ENCODE peak calls at places on chromosomes 16 and 17, in eight cellular contexts. One of them, this sample, is unnamed.
A peak's percentile ranks its signal among the peaks of the same experiment; 100 is the strongest.

GRCh38 chr17:83068641-83069570 is 10.5 kb upstream of the METRNL start:
- DNase-seq in choroid plexus epithelial cell: no peak
- DNase-seq in left colon: peak; percentile 18
- DNase-seq in HCT116: no peak
- DNase-seq in stromal cell of bone marrow: no peak
- DNase-seq in AG10803: no peak
- DNase-seq in T-helper 1 cell: no peak
- DNase-seq in activated CD8-positive, alpha-beta T cell treated with anti-CD3 and anti-CD28 coated beads, Interleukin-2, amount 10 ng/mL, durations not matched to agents 7 days and 5 days: peak; percentile 41
- DNase-seq in this sample: peak; percentile 5

GRCh38 chr17:1972429-1973160 is 52.5 kb downstream of the RTN4RL1 start:
- DNase-seq in stromal cell of bone marrow: no peak
- DNase-seq in left colon: no peak
- DNase-seq in choroid plexus epithelial cell: peak; percentile 50
- DNase-seq in T-helper 1 cell: no peak
- DNase-seq in AG10803: no peak
- DNase-seq in activated CD8-positive, alpha-beta T cell treated with anti-CD3 and anti-CD28 coated beads, Interleukin-2, amount 10 ng/mL, durations not matched to agents 7 days and 5 days: no peak
- DNase-seq in HCT116: no peak
- DNase-seq in this sample: no peak

GRCh38 chr17:82929676-82930042 is 89.8 kb upstream of the ZNF750 start:
- DNase-seq in stromal cell of bone marrow: no peak
- DNase-seq in T-helper 1 cell: no peak
- DNase-seq in HCT116: no peak
- DNase-seq in AG10803: no peak
- DNase-seq in choroid plexus epithelial cell: no peak
- DNase-seq in activated CD8-positive, alpha-beta T cell treated with anti-CD3 and anti-CD28 coated beads, Interleukin-2, amount 10 ng/mL, durations not matched to agents 7 days and 5 days: no peak
- DNase-seq in left colon: peak; percentile 17
- DNase-seq in this sample: no peak

GRCh38 chr17:5921919-5922318 is 148.3 kb upstream of the WSCD1 start:
- DNase-seq in stromal cell of bone marrow: no peak
- DNase-seq in AG10803: no peak
- DNase-seq in left colon: no peak
- DNase-seq in activated CD8-positive, alpha-beta T cell treated with anti-CD3 and anti-CD28 coated beads, Interleukin-2, amount 10 ng/mL, durations not matched to agents 7 days and 5 days: no peak
- DNase-seq in HCT116: peak; percentile 21
- DNase-seq in choroid plexus epithelial cell: no peak
- DNase-seq in T-helper 1 cell: no peak
- DNase-seq in this sample: no peak

GRCh38 chr16:29892458-29892813 is 6.9 kb downstream of the SEZ6L2 start:
- DNase-seq in stromal cell of bone marrow: no peak
- DNase-seq in AG10803: no peak
- DNase-seq in HCT116: no peak
- DNase-seq in T-helper 1 cell: no peak
- DNase-seq in activated CD8-positive, alpha-beta T cell treated with anti-CD3 and anti-CD28 coated beads, Interleukin-2, amount 10 ng/mL, durations not matched to agents 7 days and 5 days: no peak
- DNase-seq in left colon: no peak
- DNase-seq in choroid plexus epithelial cell: no peak
- DNase-seq in this sample: no peak

GRCh38 chr17:7237761-7238417 is 1.4 kb downstream of the PHF23 start:
- DNase-seq in stromal cell of bone marrow: no peak
- DNase-seq in choroid plexus epithelial cell: peak; percentile 75
- DNase-seq in T-helper 1 cell: peak; percentile 61
- DNase-seq in left colon: peak; percentile 90
- DNase-seq in HCT116: no peak
- DNase-seq in AG10803: peak; percentile 57
- DNase-seq in activated CD8-positive, alpha-beta T cell treated with anti-CD3 and anti-CD28 coated beads, Interleukin-2, amount 10 ng/mL, durations not matched to agents 7 days and 5 days: peak; percentile 90
- DNase-seq in this sample: peak; percentile 78

GRCh38 chr16:50547944-50548658 is at the start of gene NKD1:
- DNase-seq in HCT116: peak; percentile 12
- DNase-seq in activated CD8-positive, alpha-beta T cell treated with anti-CD3 and anti-CD28 coated beads, Interleukin-2, amount 10 ng/mL, durations not matched to agents 7 days and 5 days: peak; percentile 69
- DNase-seq in AG10803: peak; percentile 23
- DNase-seq in T-helper 1 cell: peak; percentile 55
- DNase-seq in stromal cell of bone marrow: peak; percentile 13
- DNase-seq in choroid plexus epithelial cell: peak; percentile 35
- DNase-seq in left colon: peak; percentile 46
- DNase-seq in this sample: peak; percentile 72

GRCh38 chr16:67158637-67159600 is 790 bp downstream of the TRADD start:
- DNase-seq in AG10803: no peak
- DNase-seq in stromal cell of bone marrow: no peak
- DNase-seq in T-helper 1 cell: peak; percentile 65
- DNase-seq in choroid plexus epithelial cell: no peak
- DNase-seq in left colon: peak; percentile 77
- DNase-seq in activated CD8-positive, alpha-beta T cell treated with anti-CD3 and anti-CD28 coated beads, Interleukin-2, amount 10 ng/mL, durations not matched to agents 7 days and 5 days: peak; percentile 88
- DNase-seq in HCT116: no peak
- DNase-seq in this sample: peak; percentile 94

GRCh38 chr16:67666538-67667433 is at the start of the genes C16orf86 and ENKD1:
- DNase-seq in choroid plexus epithelial cell: peak; percentile 70
- DNase-seq in AG10803: peak; percentile 71
- DNase-seq in left colon: peak; percentile 84
- DNase-seq in activated CD8-positive, alpha-beta T cell treated with anti-CD3 and anti-CD28 coated beads, Interleukin-2, amount 10 ng/mL, durations not matched to agents 7 days and 5 days: peak; percentile 88
- DNase-seq in stromal cell of bone marrow: peak; percentile 55
- DNase-seq in T-helper 1 cell: peak; percentile 67
- DNase-seq in HCT116: peak; percentile 32
- DNase-seq in this sample: peak; percentile 89

GRCh38 chr17:4587803-4588202 is 3.5 kb downstream of the SMTNL2 start:
- DNase-seq in AG10803: no peak
- DNase-seq in stromal cell of bone marrow: no peak
- DNase-seq in T-helper 1 cell: no peak
- DNase-seq in HCT116: no peak
- DNase-seq in choroid plexus epithelial cell: no peak
- DNase-seq in activated CD8-positive, alpha-beta T cell treated with anti-CD3 and anti-CD28 coated beads, Interleukin-2, amount 10 ng/mL, durations not matched to agents 7 days and 5 days: no peak
- DNase-seq in left colon: no peak
- DNase-seq in this sample: no peak

GRCh38 chr17:8226536-8227237 is 16.3 kb upstream of the AURKB start:
- DNase-seq in left colon: peak; percentile 85
- DNase-seq in stromal cell of bone marrow: peak; percentile 87
- DNase-seq in choroid plexus epithelial cell: peak; percentile 97
- DNase-seq in activated CD8-positive, alpha-beta T cell treated with anti-CD3 and anti-CD28 coated beads, Interleukin-2, amount 10 ng/mL, durations not matched to agents 7 days and 5 days: peak; percentile 46
- DNase-seq in AG10803: peak; percentile 91
- DNase-seq in HCT116: peak; percentile 91
- DNase-seq in T-helper 1 cell: no peak
- DNase-seq in this sample: no peak

GRCh38 chr16:3140603-3141427 is 6.0 kb downstream of the ZNF213 start:
- DNase-seq in stromal cell of bone marrow: no peak
- DNase-seq in AG10803: no peak
- DNase-seq in activated CD8-positive, alpha-beta T cell treated with anti-CD3 and anti-CD28 coated beads, Interleukin-2, amount 10 ng/mL, durations not matched to agents 7 days and 5 days: no peak
- DNase-seq in T-helper 1 cell: no peak
- DNase-seq in choroid plexus epithelial cell: no peak
- DNase-seq in left colon: no peak
- DNase-seq in HCT116: no peak
- DNase-seq in this sample: no peak

GRCh38 chr17:65531508-65532431 is 29.7 kb downstream of the AXIN2 start:
- DNase-seq in stromal cell of bone marrow: no peak
- DNase-seq in HCT116: no peak
- DNase-seq in T-helper 1 cell: no peak
- DNase-seq in AG10803: peak; percentile 76
- DNase-seq in choroid plexus epithelial cell: peak; percentile 84
- DNase-seq in activated CD8-positive, alpha-beta T cell treated with anti-CD3 and anti-CD28 coated beads, Interleukin-2, amount 10 ng/mL, durations not matched to agents 7 days and 5 days: no peak
- DNase-seq in left colon: peak; percentile 46
- DNase-seq in this sample: no peak

GRCh38 chr17:29216181-29216580 is 30.5 kb upstream of the CRYBA1 start:
- DNase-seq in activated CD8-positive, alpha-beta T cell treated with anti-CD3 and anti-CD28 coated beads, Interleukin-2, amount 10 ng/mL, durations not matched to agents 7 days and 5 days: no peak
- DNase-seq in T-helper 1 cell: no peak
- DNase-seq in AG10803: no peak
- DNase-seq in left colon: no peak
- DNase-seq in choroid plexus epithelial cell: no peak
- DNase-seq in HCT116: no peak
- DNase-seq in stromal cell of bone marrow: no peak
- DNase-seq in this sample: no peak

GRCh38 chr16:83345846-83346245 is 461.9 kb upstream of the HSBP1 start:
- DNase-seq in left colon: no peak
- DNase-seq in T-helper 1 cell: no peak
- DNase-seq in activated CD8-positive, alpha-beta T cell treated with anti-CD3 and anti-CD28 coated beads, Interleukin-2, amount 10 ng/mL, durations not matched to agents 7 days and 5 days: no peak
- DNase-seq in stromal cell of bone marrow: no peak
- DNase-seq in HCT116: no peak
- DNase-seq in AG10803: no peak
- DNase-seq in choroid plexus epithelial cell: no peak
- DNase-seq in this sample: no peak

GRCh38 chr16:27779719-27780161 is 229.8 kb downstream of the KATNIP start:
- DNase-seq in AG10803: peak; percentile 47
- DNase-seq in activated CD8-positive, alpha-beta T cell treated with anti-CD3 and anti-CD28 coated beads, Interleukin-2, amount 10 ng/mL, durations not matched to agents 7 days and 5 days: no peak
- DNase-seq in T-helper 1 cell: no peak
- DNase-seq in stromal cell of bone marrow: peak; percentile 13
- DNase-seq in choroid plexus epithelial cell: peak; percentile 75
- DNase-seq in left colon: no peak
- DNase-seq in HCT116: no peak
- DNase-seq in this sample: no peak

GRCh38 chr16:54121084-54121483 is 165.5 kb downstream of the IRX3 start:
- DNase-seq in AG10803: no peak
- DNase-seq in stromal cell of bone marrow: no peak
- DNase-seq in activated CD8-positive, alpha-beta T cell treated with anti-CD3 and anti-CD28 coated beads, Interleukin-2, amount 10 ng/mL, durations not matched to agents 7 days and 5 days: no peak
- DNase-seq in left colon: no peak
- DNase-seq in choroid plexus epithelial cell: no peak
- DNase-seq in T-helper 1 cell: no peak
- DNase-seq in HCT116: no peak
- DNase-seq in this sample: no peak

GRCh38 chr17:81251091-81251942 is 12.2 kb downstream of the NDUFAF8 start:
- DNase-seq in HCT116: no peak
- DNase-seq in left colon: peak; percentile 65
- DNase-seq in stromal cell of bone marrow: no peak
- DNase-seq in choroid plexus epithelial cell: no peak
- DNase-seq in T-helper 1 cell: no peak
- DNase-seq in activated CD8-positive, alpha-beta T cell treated with anti-CD3 and anti-CD28 coated beads, Interleukin-2, amount 10 ng/mL, durations not matched to agents 7 days and 5 days: no peak
- DNase-seq in AG10803: no peak
- DNase-seq in this sample: no peak

GRCh38 chr17:63041722-63042121 is 75.7 kb downstream of the TANC2 start:
- DNase-seq in choroid plexus epithelial cell: no peak
- DNase-seq in T-helper 1 cell: no peak
- DNase-seq in left colon: no peak
- DNase-seq in AG10803: no peak
- DNase-seq in activated CD8-positive, alpha-beta T cell treated with anti-CD3 and anti-CD28 coated beads, Interleukin-2, amount 10 ng/mL, durations not matched to agents 7 days and 5 days: no peak
- DNase-seq in stromal cell of bone marrow: no peak
- DNase-seq in HCT116: no peak
- DNase-seq in this sample: no peak

GRCh38 chr16:31465788-31466370 is 6.1 kb upstream of the TGFB1I1 start:
- DNase-seq in HCT116: no peak
- DNase-seq in AG10803: no peak
- DNase-seq in activated CD8-positive, alpha-beta T cell treated with anti-CD3 and anti-CD28 coated beads, Interleukin-2, amount 10 ng/mL, durations not matched to agents 7 days and 5 days: no peak
- DNase-seq in left colon: no peak
- DNase-seq in stromal cell of bone marrow: no peak
- DNase-seq in T-helper 1 cell: no peak
- DNase-seq in choroid plexus epithelial cell: no peak
- DNase-seq in this sample: no peak

GRCh38 chr17:78172284-78173024 is 4.1 kb downstream of the SYNGR2 start:
- DNase-seq in left colon: peak; percentile 92
- DNase-seq in AG10803: no peak
- DNase-seq in activated CD8-positive, alpha-beta T cell treated with anti-CD3 and anti-CD28 coated beads, Interleukin-2, amount 10 ng/mL, durations not matched to agents 7 days and 5 days: no peak
- DNase-seq in T-helper 1 cell: no peak
- DNase-seq in HCT116: no peak
- DNase-seq in stromal cell of bone marrow: no peak
- DNase-seq in choroid plexus epithelial cell: peak; percentile 71
- DNase-seq in this sample: peak; percentile 53

GRCh38 chr17:63946440-63947363 is 14.6 kb upstream of the CD79B start:
- DNase-seq in choroid plexus epithelial cell: peak; percentile 47
- DNase-seq in activated CD8-positive, alpha-beta T cell treated with anti-CD3 and anti-CD28 coated beads, Interleukin-2, amount 10 ng/mL, durations not matched to agents 7 days and 5 days: peak; percentile 72
- DNase-seq in AG10803: peak; percentile 15
- DNase-seq in stromal cell of bone marrow: no peak
- DNase-seq in HCT116: peak; percentile 22
- DNase-seq in T-helper 1 cell: no peak
- DNase-seq in left colon: peak; percentile 33
- DNase-seq in this sample: peak; percentile 58

GRCh38 chr16:54577566-54578180 is 291.1 kb upstream of the IRX3 start:
- DNase-seq in T-helper 1 cell: no peak
- DNase-seq in left colon: no peak
- DNase-seq in HCT116: no peak
- DNase-seq in choroid plexus epithelial cell: no peak
- DNase-seq in AG10803: no peak
- DNase-seq in activated CD8-positive, alpha-beta T cell treated with anti-CD3 and anti-CD28 coated beads, Interleukin-2, amount 10 ng/mL, durations not matched to agents 7 days and 5 days: no peak
- DNase-seq in stromal cell of bone marrow: no peak
- DNase-seq in this sample: no peak

GRCh38 chr16:88804173-88804551 is 573 bp downstream of the CDT1 start:
- DNase-seq in T-helper 1 cell: no peak
- DNase-seq in left colon: peak; percentile 30
- DNase-seq in activated CD8-positive, alpha-beta T cell treated with anti-CD3 and anti-CD28 coated beads, Interleukin-2, amount 10 ng/mL, durations not matched to agents 7 days and 5 days: no peak
- DNase-seq in HCT116: no peak
- DNase-seq in choroid plexus epithelial cell: no peak
- DNase-seq in AG10803: no peak
- DNase-seq in stromal cell of bone marrow: no peak
- DNase-seq in this sample: no peak

GRCh38 chr17:62802531-62803205 is 5.4 kb downstream of the MARCHF10 start:
- DNase-seq in HCT116: no peak
- DNase-seq in activated CD8-positive, alpha-beta T cell treated with anti-CD3 and anti-CD28 coated beads, Interleukin-2, amount 10 ng/mL, durations not matched to agents 7 days and 5 days: no peak
- DNase-seq in T-helper 1 cell: no peak
- DNase-seq in left colon: no peak
- DNase-seq in AG10803: no peak
- DNase-seq in stromal cell of bone marrow: no peak
- DNase-seq in choroid plexus epithelial cell: no peak
- DNase-seq in this sample: no peak

GRCh38 chr17:9566067-9566466 is 9.6 kb downstream of the STX8 start:
- DNase-seq in activated CD8-positive, alpha-beta T cell treated with anti-CD3 and anti-CD28 coated beads, Interleukin-2, amount 10 ng/mL, durations not matched to agents 7 days and 5 days: no peak
- DNase-seq in AG10803: no peak
- DNase-seq in stromal cell of bone marrow: no peak
- DNase-seq in choroid plexus epithelial cell: peak; percentile 18
- DNase-seq in left colon: no peak
- DNase-seq in T-helper 1 cell: no peak
- DNase-seq in HCT116: no peak
- DNase-seq in this sample: no peak

GRCh38 chr16:67077871-67078270 is 31.9 kb upstream of the PHAF1 start:
- DNase-seq in choroid plexus epithelial cell: no peak
- DNase-seq in HCT116: no peak
- DNase-seq in stromal cell of bone marrow: no peak
- DNase-seq in AG10803: no peak
- DNase-seq in activated CD8-positive, alpha-beta T cell treated with anti-CD3 and anti-CD28 coated beads, Interleukin-2, amount 10 ng/mL, durations not matched to agents 7 days and 5 days: no peak
- DNase-seq in T-helper 1 cell: no peak
- DNase-seq in left colon: no peak
- DNase-seq in this sample: no peak

GRCh38 chr17:40309938-40310510 is 1.0 kb downstream of the RARA start:
- DNase-seq in activated CD8-positive, alpha-beta T cell treated with anti-CD3 and anti-CD28 coated beads, Interleukin-2, amount 10 ng/mL, durations not matched to agents 7 days and 5 days: no peak
- DNase-seq in left colon: peak; percentile 18
- DNase-seq in AG10803: no peak
- DNase-seq in choroid plexus epithelial cell: no peak
- DNase-seq in T-helper 1 cell: no peak
- DNase-seq in stromal cell of bone marrow: no peak
- DNase-seq in HCT116: no peak
- DNase-seq in this sample: no peak

GRCh38 chr17:33680479-33680878 is 387.4 kb upstream of the ASIC2 start:
- DNase-seq in HCT116: no peak
- DNase-seq in left colon: no peak
- DNase-seq in T-helper 1 cell: no peak
- DNase-seq in AG10803: no peak
- DNase-seq in stromal cell of bone marrow: no peak
- DNase-seq in activated CD8-positive, alpha-beta T cell treated with anti-CD3 and anti-CD28 coated beads, Interleukin-2, amount 10 ng/mL, durations not matched to agents 7 days and 5 days: no peak
- DNase-seq in choroid plexus epithelial cell: no peak
- DNase-seq in this sample: no peak

GRCh38 chr17:50565559-50566350 is 5.2 kb downstream of the CACNA1G start:
- DNase-seq in AG10803: no peak
- DNase-seq in stromal cell of bone marrow: no peak
- DNase-seq in activated CD8-positive, alpha-beta T cell treated with anti-CD3 and anti-CD28 coated beads, Interleukin-2, amount 10 ng/mL, durations not matched to agents 7 days and 5 days: no peak
- DNase-seq in choroid plexus epithelial cell: no peak
- DNase-seq in HCT116: no peak
- DNase-seq in left colon: no peak
- DNase-seq in T-helper 1 cell: no peak
- DNase-seq in this sample: no peak

GRCh38 chr17:83191388-83192160 is 112.2 kb downstream of the METRNL start:
- DNase-seq in choroid plexus epithelial cell: no peak
- DNase-seq in stromal cell of bone marrow: no peak
- DNase-seq in activated CD8-positive, alpha-beta T cell treated with anti-CD3 and anti-CD28 coated beads, Interleukin-2, amount 10 ng/mL, durations not matched to agents 7 days and 5 days: no peak
- DNase-seq in HCT116: no peak
- DNase-seq in left colon: no peak
- DNase-seq in AG10803: no peak
- DNase-seq in T-helper 1 cell: no peak
- DNase-seq in this sample: no peak

GRCh38 chr16:4767872-4768548 is 1.0 kb upstream of the ZNF500 start:
- DNase-seq in HCT116: peak; percentile 8
- DNase-seq in T-helper 1 cell: no peak
- DNase-seq in stromal cell of bone marrow: no peak
- DNase-seq in AG10803: peak; percentile 23
- DNase-seq in activated CD8-positive, alpha-beta T cell treated with anti-CD3 and anti-CD28 coated beads, Interleukin-2, amount 10 ng/mL, durations not matched to agents 7 days and 5 days: no peak
- DNase-seq in left colon: no peak
- DNase-seq in choroid plexus epithelial cell: peak; percentile 57
- DNase-seq in this sample: peak; percentile 16

GRCh38 chr17:726331-726919 is 6.0 kb upstream of the TLCD3A start:
- DNase-seq in activated CD8-positive, alpha-beta T cell treated with anti-CD3 and anti-CD28 coated beads, Interleukin-2, amount 10 ng/mL, durations not matched to agents 7 days and 5 days: no peak
- DNase-seq in T-helper 1 cell: no peak
- DNase-seq in AG10803: no peak
- DNase-seq in left colon: peak; percentile 51
- DNase-seq in choroid plexus epithelial cell: peak; percentile 32
- DNase-seq in stromal cell of bone marrow: no peak
- DNase-seq in HCT116: no peak
- DNase-seq in this sample: no peak

GRCh38 chr16:11650641-11651591 is 17.3 kb upstream of the SNN start:
- DNase-seq in choroid plexus epithelial cell: no peak
- DNase-seq in left colon: no peak
- DNase-seq in stromal cell of bone marrow: no peak
- DNase-seq in HCT116: no peak
- DNase-seq in activated CD8-positive, alpha-beta T cell treated with anti-CD3 and anti-CD28 coated beads, Interleukin-2, amount 10 ng/mL, durations not matched to agents 7 days and 5 days: no peak
- DNase-seq in T-helper 1 cell: no peak
- DNase-seq in AG10803: no peak
- DNase-seq in this sample: no peak